ENCODE peak calls at places on chromosomes 12 and 14, in five cellular contexts. F, J, K, Y and B are unnamed samples.

GRCh38 chr12:4379410-4379809 is at the start of gene FGF23:
- DNase-seq in J (no peak), Y (no peak), K (no peak), F (no peak), B (no peak)

GRCh38 chr12:114018669-114019068 is 52.5 kb upstream of the RBM19 start:
- DNase-seq in F (no peak), K (peak; percentile 64), J (no peak), Y (no peak), B (no peak)

GRCh38 chr12:109870648-109871047 is 9.7 kb downstream of the GLTP start:
- DNase-seq in J (peak; percentile 54), F (no peak), K (no peak), Y (no peak), B (no peak)

GRCh38 chr12:131683266-131684014 is 27.4 kb upstream of the SFSWAP start:
- DNase-seq in Y (no peak), J (no peak), K (no peak), F (no peak), B (no peak)

GRCh38 chr12:114700392-114701103 is 16.6 kb upstream of the TBX3 start:
- DNase-seq in F (no peak), Y (no peak), J (no peak), K (no peak), B (no peak)

GRCh38 chr14:68704736-68705720 is 87.8 kb downstream of the ZFP36L1 start:
- DNase-seq in J (no peak), Y (peak; percentile 56), K (peak; percentile 39), F (no peak), B (no peak)

GRCh38 chr12:25313591-25313990 is 62.9 kb upstream of the KRAS start:
- DNase-seq in J (no peak), F (no peak), Y (no peak), K (no peak), B (no peak)

GRCh38 chr14:24032727-24033418 is 18.9 kb upstream of the CARMIL3 start:
- DNase-seq in K (no peak), Y (peak; percentile 33), F (no peak), J (peak; percentile 79), B (peak; percentile 53)

GRCh38 chr14:76773956-76774355 is 12.7 kb downstream of the VASH1 start:
- DNase-seq in K (no peak), F (no peak), J (no peak), Y (no peak), B (no peak)

GRCh38 chr12:52633383-52633782 is 15.0 kb upstream of the KRT73 start:
- DNase-seq in J (peak; percentile 39), F (no peak), K (no peak), Y (no peak), B (no peak)

GRCh38 chr14:103418508-103418818 is 33.2 kb downstream of the MARK3 start:
- DNase-seq in Y (no peak), J (peak; percentile 94), F (no peak), K (no peak), B (no peak)

DNA sequence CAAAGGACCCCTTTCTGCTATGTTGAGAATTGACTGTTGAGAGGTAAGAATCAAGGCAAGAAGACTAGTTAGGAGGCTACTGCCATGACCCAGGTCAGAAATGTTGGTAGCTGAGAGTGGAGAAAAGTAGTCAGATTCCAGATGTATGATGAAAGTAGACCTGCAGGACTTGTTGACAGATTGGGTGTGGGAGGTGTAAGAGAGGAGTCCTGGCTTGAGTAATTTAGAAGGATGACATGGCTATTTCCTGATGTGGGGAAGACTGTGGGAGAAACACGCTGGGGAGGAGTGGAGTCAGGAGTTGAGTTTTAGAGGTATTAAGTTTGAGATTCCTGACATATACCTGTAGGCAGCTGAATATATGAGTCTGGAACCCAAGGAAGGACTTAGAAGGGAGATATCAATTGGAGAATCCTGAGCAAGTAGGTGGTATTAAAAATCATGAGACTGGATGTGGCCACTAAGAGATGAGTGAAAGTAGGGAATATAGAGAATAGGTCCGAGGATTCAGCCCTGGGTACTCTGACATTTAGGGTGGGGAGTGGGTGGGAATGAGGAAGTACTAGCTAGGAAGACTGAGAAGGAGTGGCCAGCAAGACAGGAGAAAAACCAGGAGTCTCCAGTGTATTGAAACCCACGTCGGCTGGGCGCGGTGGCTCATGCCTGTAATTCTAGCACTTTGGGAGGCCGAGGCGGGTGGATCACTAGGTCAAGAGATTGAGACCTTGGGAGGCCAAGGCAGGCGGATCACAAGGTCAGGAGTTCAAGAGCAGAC is 12.6 kb upstream of the DDX47 start:
- DNase-seq in F (no peak), Y (no peak), J (no peak), K (no peak), B (peak; percentile 53)
- TF ChIP-seq POLR2A in F (no peak), Y (no peak), J (no peak), K (no peak), B (no peak)

DNA sequence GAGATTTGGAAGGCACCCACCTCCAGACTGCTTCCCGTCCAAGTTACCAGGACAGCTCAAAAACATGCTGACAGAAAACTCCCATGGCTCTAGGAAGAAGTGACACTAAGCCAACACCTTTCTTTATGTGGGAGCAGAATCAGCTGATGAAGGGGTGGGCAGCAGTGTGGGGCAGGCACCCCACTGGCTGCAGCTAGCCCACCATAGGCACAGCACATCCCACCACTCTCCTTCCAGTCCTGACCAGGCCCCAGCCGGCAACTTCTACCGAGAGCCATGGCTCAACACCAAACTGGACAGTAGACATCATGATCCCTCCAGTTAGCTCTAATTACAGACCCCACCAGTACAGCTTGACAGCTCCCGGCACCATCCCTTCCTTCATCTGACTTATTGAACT is 45.0 kb downstream of the SH2B3 start:
- DNase-seq in F (no peak), Y (peak; percentile 9), K (no peak), J (peak; percentile 8), B (no peak)
- TF ChIP-seq POLR2A in F (no peak), Y (no peak), K (no peak), J (no peak), B (no peak)

DNA sequence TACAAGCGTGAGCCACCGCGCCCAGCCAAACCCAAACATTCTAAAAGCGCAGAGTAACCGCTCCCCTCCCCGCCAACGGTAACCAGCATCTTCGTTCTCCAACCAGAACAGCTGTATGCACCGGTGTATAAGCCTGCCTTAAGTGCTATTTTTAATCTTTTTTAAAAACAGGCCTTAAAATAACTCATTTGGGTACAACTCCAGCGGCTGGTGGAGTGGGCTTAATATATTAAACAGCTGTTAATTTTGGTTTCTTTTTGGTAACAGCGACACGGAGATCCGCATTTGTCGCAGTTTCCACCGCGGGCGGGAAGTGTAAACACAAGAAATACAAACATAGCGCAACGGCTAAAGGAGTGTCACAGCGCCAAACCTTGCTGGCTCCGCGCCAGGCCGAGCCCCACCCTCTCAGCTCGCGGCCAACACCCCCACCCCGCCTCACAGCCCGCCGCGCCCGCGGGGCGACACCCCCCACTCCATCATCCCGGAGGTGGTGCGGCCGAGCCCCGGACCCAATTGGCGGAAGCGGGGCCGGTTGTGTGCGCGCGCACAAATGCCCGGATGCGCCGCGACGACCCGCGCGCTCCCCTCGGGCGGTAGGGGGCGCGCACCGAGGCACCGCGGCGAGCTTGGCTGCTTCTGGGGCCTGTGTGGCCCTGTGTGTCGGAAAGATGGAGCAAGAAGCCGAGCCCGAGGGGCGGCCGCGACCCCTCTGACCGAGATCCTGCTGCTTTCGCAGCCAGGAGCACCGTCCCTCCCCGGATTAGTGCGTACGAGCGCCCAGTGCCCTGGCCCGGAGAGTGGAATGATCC is at the start of gene MDM2:
- DNase-seq in Y (peak; percentile 92), F (peak; percentile 98), J (peak; percentile 98), K (peak; percentile 93), B (peak; percentile 99)
- TF ChIP-seq POLR2A in Y (peak; percentile 70), F (peak; percentile 94), J (peak; percentile 82), K (peak; percentile 91), B (peak; percentile 83)

DNA sequence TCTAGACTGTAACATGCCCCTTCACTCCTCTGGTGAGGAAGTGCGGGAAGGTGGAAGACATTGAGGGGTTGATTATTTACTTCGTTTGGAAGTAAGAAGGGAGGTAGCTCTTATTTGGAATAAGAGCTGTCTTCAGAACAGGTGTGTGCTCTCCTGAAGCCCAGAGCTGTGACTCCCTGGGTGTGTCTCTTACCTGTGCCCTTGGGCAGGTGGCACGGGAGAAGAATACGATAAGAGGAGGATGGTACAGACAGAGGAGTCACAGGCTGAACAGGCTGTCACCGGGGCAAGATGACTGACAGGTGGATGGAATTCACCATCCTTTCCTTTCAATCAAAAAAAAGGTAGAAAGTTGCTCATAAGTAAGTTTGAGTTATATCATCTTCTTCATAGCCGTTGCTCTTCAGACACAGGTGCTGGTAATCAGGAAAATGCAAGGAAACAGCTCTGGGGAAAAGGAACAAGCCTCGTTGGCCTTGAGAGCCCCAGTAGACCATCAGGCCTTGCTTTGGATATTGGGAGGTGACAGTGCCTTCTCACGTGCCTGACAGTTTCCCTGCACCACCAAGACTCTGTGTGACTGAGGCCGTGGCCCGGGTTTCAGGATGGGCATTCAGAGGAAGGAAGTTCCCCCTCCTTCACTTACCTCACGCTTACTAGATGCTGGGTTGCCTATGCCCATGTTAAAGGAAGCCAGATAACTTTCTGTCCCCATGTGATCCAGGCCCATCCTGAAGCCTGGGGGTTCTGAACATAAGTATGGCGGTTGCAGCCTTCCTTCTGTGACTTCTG is 120.4 kb downstream of the ETV6 start:
- DNase-seq in K (no peak), F (peak; percentile 49), J (no peak), Y (no peak), B (no peak)
- TF ChIP-seq POLR2A in K (no peak), F (no peak), J (no peak), Y (no peak), B (no peak)

GRCh38 chr12:63841611-63842010 is 2.9 kb upstream of the SRGAP1 start:
- DNase-seq in K (no peak), F (no peak), J (no peak), Y (no peak), B (no peak)

GRCh38 chr12:63845726-63846125 is 1.2 kb downstream of the SRGAP1 start:
- DNase-seq in Y (no peak), F (peak; percentile 30), K (no peak), J (no peak), B (no peak)

GRCh38 chr12:63846249-63846967 is 1.9 kb downstream of the SRGAP1 start:
- DNase-seq in F (no peak), J (no peak), K (no peak), Y (no peak), B (no peak)

GRCh38 chr12:63844391-63845341 is at the start of gene SRGAP1:
- DNase-seq in J (peak; percentile 60), Y (peak; percentile 74), K (peak; percentile 31), F (peak; percentile 62), B (no peak)

GRCh38 chr12:63843613-63844390 is 698 bp upstream of the SRGAP1 start:
- DNase-seq in K (peak; percentile 84), Y (peak; percentile 94), J (peak; percentile 94), F (peak; percentile 92), B (peak; percentile 89)
- TF ChIP-seq POLR2A in K (peak; percentile 31), Y (peak; percentile 42), J (no peak), F (peak; percentile 43), B (no peak)

GRCh38 chr14:50944647-50945413 is 547 bp upstream of the PYGL start:
- DNase-seq in Y (peak; percentile 68), F (peak; percentile 63), K (peak; percentile 47), J (peak; percentile 40), B (no peak)
- TF ChIP-seq POLR2A in Y (no peak), F (no peak), K (no peak), J (no peak), B (peak; percentile 6)

DNA sequence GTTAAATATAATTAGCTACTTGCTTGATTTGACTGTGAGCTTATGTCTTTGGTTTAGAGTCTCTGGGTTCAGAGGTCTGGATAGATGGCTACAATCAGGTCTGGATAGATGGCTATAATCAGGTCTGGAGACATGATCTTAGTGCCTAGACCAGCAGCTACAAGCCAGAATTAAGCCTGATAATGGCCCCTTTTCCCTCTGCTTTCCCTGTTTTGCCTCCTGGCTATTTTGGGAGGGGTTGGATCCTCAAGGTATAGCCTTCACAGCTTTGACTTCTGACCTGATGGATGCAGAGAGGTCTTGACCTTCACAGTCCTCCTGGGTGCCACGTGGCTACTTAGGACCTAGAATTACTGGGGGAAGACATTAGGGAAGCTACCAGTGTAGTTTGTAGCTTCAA is 877.7 kb downstream of the GALC start:
- DNase-seq in J (no peak), F (no peak), K (no peak), Y (no peak), B (no peak)
- TF ChIP-seq POLR2A in J (no peak), F (no peak), K (no peak), Y (no peak), B (no peak)

GRCh38 chr12:68611094-68611818 is 557 bp downstream of the RAP1B start:
- DNase-seq in J (peak; percentile 78), Y (peak; percentile 65), F (peak; percentile 71), K (peak; percentile 58), B (peak; percentile 79)
- TF ChIP-seq POLR2A in J (no peak), Y (no peak), F (peak; percentile 59), K (peak; percentile 63), B (no peak)